ENCODE peak calls at places on chromosomes 7 and 10, in five cellular contexts. One of them, this sample, is unnamed.

GRCh38 chr7:16063691-16064090 is 357.6 kb downstream of the CRPPA start:
- DNase-seq in LoVo: no peak
- DNase-seq in HT1080: no peak
- DNase-seq in H54: no peak
- DNase-seq in heart left ventricle: no peak
- DNase-seq in this sample: no peak

GRCh38 chr7:92133133-92133736 is 1.0 kb downstream of the CYP51A1 start:
- DNase-seq in LoVo: no peak
- DNase-seq in HT1080: peak
- DNase-seq in H54: no peak
- DNase-seq in heart left ventricle: no peak
- DNase-seq in this sample: no peak

GRCh38 chr7:133530682-133531081 is 277.8 kb downstream of the EXOC4 start:
- DNase-seq in LoVo: no peak
- DNase-seq in HT1080: peak
- DNase-seq in H54: no peak
- DNase-seq in heart left ventricle: peak
- DNase-seq in this sample: no peak

GRCh38 chr7:28855538-28856217 is 102.5 kb downstream of the TRIL start:
- DNase-seq in LoVo: peak
- DNase-seq in HT1080: peak
- DNase-seq in H54: peak
- DNase-seq in heart left ventricle: no peak
- DNase-seq in this sample: no peak

GRCh38 chr10:132743925-132744490 is 41.9 kb downstream of the NKX6-2 start:
- DNase-seq in LoVo: no peak
- DNase-seq in HT1080: no peak
- DNase-seq in H54: no peak
- DNase-seq in heart left ventricle: no peak
- DNase-seq in this sample: no peak

GRCh38 chr7:149764481-149765398 is 8.6 kb downstream of the ZNF467 start:
- DNase-seq in LoVo: no peak
- DNase-seq in HT1080: no peak
- DNase-seq in H54: no peak
- DNase-seq in heart left ventricle: no peak
- DNase-seq in this sample: no peak

GRCh38 chr10:119268871-119269506 is 61.6 kb downstream of the GRK5 start:
- DNase-seq in LoVo: no peak
- DNase-seq in HT1080: no peak
- DNase-seq in H54: no peak
- DNase-seq in heart left ventricle: peak
- DNase-seq in this sample: peak

GRCh38 chr10:119817991-119818888 is 54.4 kb downstream of the MCMBP start:
- DNase-seq in LoVo: no peak
- DNase-seq in HT1080: no peak
- DNase-seq in H54: no peak
- DNase-seq in heart left ventricle: peak
- DNase-seq in this sample: no peak

GRCh38 chr10:112872728-112873127 is 77.3 kb upstream of the TCF7L2 start:
- DNase-seq in LoVo: no peak
- DNase-seq in HT1080: peak
- DNase-seq in H54: no peak
- DNase-seq in heart left ventricle: no peak
- DNase-seq in this sample: no peak

GRCh38 chr7:156063241-156063810 is 251.1 kb upstream of the SHH start:
- DNase-seq in LoVo: no peak
- DNase-seq in HT1080: no peak
- DNase-seq in H54: no peak
- DNase-seq in heart left ventricle: no peak
- DNase-seq in this sample: no peak

GRCh38 chr10:116548301-116548700 is 2.6 kb downstream of the PNLIP start:
- DNase-seq in LoVo: no peak
- DNase-seq in HT1080: no peak
- DNase-seq in H54: no peak
- DNase-seq in heart left ventricle: no peak
- DNase-seq in this sample: no peak

GRCh38 chr10:119045561-119045960 is 16.0 kb downstream of the NANOS1 start:
- DNase-seq in LoVo: no peak
- DNase-seq in HT1080: no peak
- DNase-seq in H54: no peak
- DNase-seq in heart left ventricle: no peak
- DNase-seq in this sample: peak

GRCh38 chr10:69864321-69864720 is 62.6 kb downstream of the COL13A1 start:
- DNase-seq in LoVo: no peak
- DNase-seq in HT1080: peak
- DNase-seq in H54: peak
- DNase-seq in heart left ventricle: no peak
- DNase-seq in this sample: no peak

GRCh38 chr7:147595076-147595475 is 995.5 kb upstream of the C7orf33 start:
- DNase-seq in LoVo: no peak
- DNase-seq in HT1080: no peak
- DNase-seq in H54: no peak
- DNase-seq in heart left ventricle: no peak
- DNase-seq in this sample: no peak

GRCh38 chr7:44748042-44748947 is at the start of gene ZMIZ2:
- DNase-seq in LoVo: peak
- DNase-seq in HT1080: peak
- DNase-seq in H54: peak
- DNase-seq in heart left ventricle: peak
- DNase-seq in this sample: peak

GRCh38 chr10:86363184-86363832 is 3.3 kb downstream of the GRID1 start:
- DNase-seq in LoVo: no peak
- DNase-seq in HT1080: no peak
- DNase-seq in H54: no peak
- DNase-seq in heart left ventricle: peak
- DNase-seq in this sample: no peak

GRCh38 chr10:239109-239508 is 103.9 kb downstream of the ZMYND11 start:
- DNase-seq in LoVo: no peak
- DNase-seq in HT1080: peak
- DNase-seq in H54: no peak
- DNase-seq in heart left ventricle: no peak
- DNase-seq in this sample: no peak

GRCh38 chr10:132675031-132675740 is 110.8 kb downstream of the NKX6-2 start:
- DNase-seq in LoVo: no peak
- DNase-seq in HT1080: no peak
- DNase-seq in H54: no peak
- DNase-seq in heart left ventricle: no peak
- DNase-seq in this sample: no peak

GRCh38 chr10:64738462-64738861 is 1217.3 kb downstream of the REEP3 start:
- DNase-seq in LoVo: no peak
- DNase-seq in HT1080: no peak
- DNase-seq in H54: no peak
- DNase-seq in heart left ventricle: no peak
- DNase-seq in this sample: no peak

GRCh38 chr7:143408686-143409551 is at the start of gene EPHA1:
- DNase-seq in LoVo: peak
- DNase-seq in HT1080: no peak
- DNase-seq in H54: no peak
- DNase-seq in heart left ventricle: no peak
- DNase-seq in this sample: peak

GRCh38 chr10:83165164-83165563 is 974.1 kb upstream of the GHITM start:
- DNase-seq in LoVo: no peak
- DNase-seq in HT1080: no peak
- DNase-seq in H54: no peak
- DNase-seq in heart left ventricle: no peak
- DNase-seq in this sample: no peak

GRCh38 chr7:69922011-69922803 is 323.9 kb downstream of the AUTS2 start:
- DNase-seq in LoVo: peak
- DNase-seq in HT1080: no peak
- DNase-seq in H54: no peak
- DNase-seq in heart left ventricle: no peak
- DNase-seq in this sample: no peak

GRCh38 chr10:111875760-111876159 is 307.8 kb downstream of the GPAM start:
- DNase-seq in LoVo: no peak
- DNase-seq in HT1080: no peak
- DNase-seq in H54: no peak
- DNase-seq in heart left ventricle: no peak
- DNase-seq in this sample: no peak

GRCh38 chr7:1707756-1708611 is 37.9 kb downstream of the ELFN1 start:
- DNase-seq in LoVo: no peak
- DNase-seq in HT1080: no peak
- DNase-seq in H54: no peak
- DNase-seq in heart left ventricle: no peak
- DNase-seq in this sample: peak

This sample was measured in activated CD8-positive, alpha-beta memory T cell treated with anti-CD3 and anti-CD28 coated beads for 24 hours.